ENCODE peak calls at places on chromosomes 6 and 20, in eight cellular contexts. U is heart right ventricle, D is fibroblast of the aortic adventitia, Y is HepG2, S is body of pancreas, L is BJ, V is kidney epithelial cell, F is epithelial cell of esophagus. A is an unnamed sample.

GRCh38 chr6:3723966-3724365 is 27.5 kb downstream of the PXDC1 start:
- DNase-seq in V (no peak), L (no peak), S (no peak), U (no peak), F (no peak), Y (no peak), D (no peak), A (no peak)

GRCh38 chr20:59013031-59013951 is 5.9 kb upstream of the TUBB1 start:
- DNase-seq in U (no peak), L (no peak), F (no peak), D (no peak), V (no peak), S (no peak), Y (no peak), A (no peak)

GRCh38 chr6:154012852-154013251 is 26.2 kb upstream of the OPRM1 start:
- DNase-seq in Y (no peak), U (no peak), L (no peak), S (no peak), V (no peak), F (peak; percentile 46), D (no peak), A (no peak)

GRCh38 chr6:30463651-30464618 is 25.4 kb upstream of the HLA-E start:
- DNase-seq in V (no peak), L (no peak), U (peak; percentile 42), Y (peak; percentile 23), S (peak; percentile 41), D (peak; percentile 19), F (peak; percentile 21), A (no peak)

GRCh38 chr6:129598244-129599187 is 111.5 kb downstream of the ARHGAP18 start:
- DNase-seq in Y (peak; percentile 67), U (no peak), D (peak; percentile 92), V (no peak), L (no peak), S (no peak), F (peak; percentile 75), A (peak; percentile 72)

GRCh38 chr6:138533667-138534066 is 34.4 kb upstream of the NHSL1 start:
- DNase-seq in U (no peak), V (no peak), L (no peak), Y (no peak), S (no peak), D (no peak), F (no peak), A (no peak)

GRCh38 chr6:127376685-127377084 is 33.3 kb upstream of the ECHDC1 start:
- DNase-seq in D (peak; percentile 14), F (no peak), L (no peak), Y (no peak), S (no peak), V (no peak), U (no peak), A (no peak)

GRCh38 chr6:134060491-134061106 is 8.2 kb upstream of the SLC2A12 start:
- DNase-seq in V (peak; percentile 64), Y (peak; percentile 57), U (no peak), D (peak; percentile 84), S (no peak), L (no peak), F (peak; percentile 75), A (no peak)

GRCh38 chr6:87277123-87277522 is 45.3 kb upstream of the SMIM8 start:
- DNase-seq in U (no peak), L (no peak), D (peak; percentile 10), V (no peak), F (peak; percentile 42), S (no peak), Y (peak; percentile 22), A (no peak)

GRCh38 chr20:44851545-44851944 is 34.0 kb upstream of the YWHAB start:
- DNase-seq in F (no peak), Y (no peak), V (no peak), L (no peak), S (no peak), D (no peak), U (no peak), A (no peak)

DNA sequence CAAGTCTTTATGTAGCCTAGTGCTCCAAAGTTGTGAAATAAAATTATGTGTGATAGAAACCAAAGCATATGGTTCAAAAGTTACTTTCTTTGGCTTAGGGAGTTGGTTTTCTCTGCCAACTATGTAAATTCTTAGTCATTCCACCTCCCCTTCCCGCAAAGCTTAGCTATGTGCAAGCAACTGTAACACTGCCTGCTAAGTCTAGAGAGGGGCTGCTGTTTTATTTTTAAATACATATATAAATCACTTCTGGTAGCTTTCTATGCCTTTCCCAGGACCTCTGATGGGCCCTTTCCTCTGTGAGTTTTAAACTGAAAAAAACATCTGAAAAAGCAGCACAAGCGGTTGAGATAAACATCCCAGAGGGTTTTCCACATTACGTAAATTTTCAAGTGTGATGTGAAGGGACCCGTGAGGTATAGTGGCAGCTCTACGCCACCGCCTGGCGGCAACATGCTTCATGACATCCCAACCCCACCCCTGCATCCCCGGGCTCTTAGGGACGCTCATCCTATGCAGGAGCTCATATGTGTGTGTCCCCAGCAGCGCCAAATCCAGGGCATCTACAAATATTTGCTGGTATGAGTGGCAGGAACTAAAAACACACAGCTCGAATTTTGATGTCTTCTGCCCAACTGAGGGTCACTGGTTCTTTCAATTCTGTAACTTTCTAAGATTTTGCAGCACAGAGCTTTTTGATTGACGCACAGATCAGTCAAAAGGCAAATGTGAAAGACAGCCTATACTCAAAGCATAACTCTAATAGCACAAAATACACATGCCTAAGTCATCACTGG is 12.8 kb downstream of the SAYSD1 start:
- DNase-seq in L (no peak), V (no peak), S (peak; percentile 74), Y (peak; percentile 43), F (peak; percentile 48), U (peak; percentile 23), D (peak; percentile 94), A (no peak)
- TF ChIP-seq CTCF in L (peak; percentile 43), V (peak; percentile 34), S (peak; percentile 54), Y (peak; percentile 70), F (peak; percentile 46), U (peak; percentile 31), D (peak; percentile 48), A (peak; percentile 47)

GRCh38 chr20:49032455-49032854 is 13.7 kb upstream of the CSE1L start:
- DNase-seq in D (no peak), F (no peak), U (no peak), L (no peak), V (no peak), S (no peak), Y (no peak), A (no peak)

GRCh38 chr20:49029203-49029602 is 16.9 kb upstream of the CSE1L start:
- DNase-seq in D (peak; percentile 76), L (no peak), Y (no peak), F (no peak), V (no peak), S (no peak), U (no peak), A (no peak)

GRCh38 chr20:49024220-49024619 is 21.9 kb upstream of the CSE1L start:
- DNase-seq in D (no peak), S (no peak), U (no peak), F (no peak), Y (no peak), L (no peak), V (no peak), A (no peak)

GRCh38 chr20:49030954-49031619 is 15.0 kb upstream of the CSE1L start:
- DNase-seq in V (no peak), L (no peak), F (no peak), U (no peak), Y (no peak), D (peak; percentile 63), S (no peak), A (no peak)

DNA sequence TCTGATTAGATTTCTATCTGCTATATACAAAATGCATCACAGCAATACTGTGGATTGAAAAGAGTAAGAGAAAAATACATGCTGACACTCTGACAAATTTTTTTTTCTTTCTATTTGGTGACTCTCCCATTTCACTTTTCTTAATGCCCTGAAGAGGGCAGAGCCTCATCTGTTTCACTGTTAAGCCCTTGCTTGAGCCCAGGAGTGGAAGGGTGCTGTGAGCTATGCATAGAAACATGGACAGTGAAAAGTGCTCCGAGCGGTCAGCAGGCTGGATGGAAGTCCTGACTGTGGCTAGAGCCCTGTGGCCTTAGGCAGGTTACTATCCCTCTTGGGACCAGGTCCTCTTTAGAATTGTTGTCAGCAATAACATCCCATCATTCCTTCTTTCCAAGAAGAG is 17.4 kb upstream of the CSE1L start:
- DNase-seq in V (no peak), S (no peak), L (no peak), F (peak; percentile 11), U (no peak), D (peak; percentile 58), Y (peak; percentile 58), A (no peak)
- TF ChIP-seq CTCF in V (peak; percentile 30), S (no peak), L (peak; percentile 51), F (peak; percentile 44), U (peak; percentile 25), D (peak; percentile 58), Y (peak; percentile 58), A (peak; percentile 33)

DNA sequence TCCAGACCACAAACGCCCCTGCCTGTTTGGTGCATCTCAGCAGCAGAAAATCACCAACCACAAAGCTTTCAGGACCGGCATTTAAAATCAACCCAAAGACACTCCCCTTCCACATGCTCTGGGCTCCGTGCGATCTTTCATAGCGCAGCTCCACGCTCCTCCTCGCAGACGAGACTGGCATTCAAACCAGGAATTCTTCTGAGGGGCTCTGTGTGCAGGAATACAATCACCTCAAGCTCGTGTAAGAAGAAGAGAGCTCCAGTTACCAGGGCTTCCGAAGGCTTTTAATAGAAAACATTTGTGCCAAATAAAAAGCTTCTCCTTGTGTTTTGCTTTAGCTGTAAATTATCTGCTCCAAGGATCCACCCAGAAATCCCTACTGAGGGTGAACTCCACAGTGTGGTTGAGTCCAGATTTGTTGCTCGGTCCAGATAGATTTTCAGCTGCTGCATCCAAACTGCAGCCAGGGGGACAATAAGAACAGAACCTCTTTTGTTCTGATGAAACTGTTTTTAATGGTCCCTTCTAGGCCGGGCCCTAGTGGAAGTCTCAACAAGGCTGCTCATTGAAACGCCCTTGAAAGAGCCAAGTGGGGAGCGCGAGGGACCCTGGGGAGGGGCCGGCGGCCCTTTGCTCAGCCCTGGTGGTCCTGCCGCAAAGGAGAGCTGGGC is 16.4 kb upstream of the BMP7 start:
- DNase-seq in F (no peak), V (no peak), L (no peak), S (no peak), D (no peak), U (no peak), Y (no peak), A (peak; percentile 30)
- TF ChIP-seq CTCF in F (no peak), V (no peak), L (no peak), S (no peak), D (no peak), U (no peak), Y (no peak), A (no peak)

DNA sequence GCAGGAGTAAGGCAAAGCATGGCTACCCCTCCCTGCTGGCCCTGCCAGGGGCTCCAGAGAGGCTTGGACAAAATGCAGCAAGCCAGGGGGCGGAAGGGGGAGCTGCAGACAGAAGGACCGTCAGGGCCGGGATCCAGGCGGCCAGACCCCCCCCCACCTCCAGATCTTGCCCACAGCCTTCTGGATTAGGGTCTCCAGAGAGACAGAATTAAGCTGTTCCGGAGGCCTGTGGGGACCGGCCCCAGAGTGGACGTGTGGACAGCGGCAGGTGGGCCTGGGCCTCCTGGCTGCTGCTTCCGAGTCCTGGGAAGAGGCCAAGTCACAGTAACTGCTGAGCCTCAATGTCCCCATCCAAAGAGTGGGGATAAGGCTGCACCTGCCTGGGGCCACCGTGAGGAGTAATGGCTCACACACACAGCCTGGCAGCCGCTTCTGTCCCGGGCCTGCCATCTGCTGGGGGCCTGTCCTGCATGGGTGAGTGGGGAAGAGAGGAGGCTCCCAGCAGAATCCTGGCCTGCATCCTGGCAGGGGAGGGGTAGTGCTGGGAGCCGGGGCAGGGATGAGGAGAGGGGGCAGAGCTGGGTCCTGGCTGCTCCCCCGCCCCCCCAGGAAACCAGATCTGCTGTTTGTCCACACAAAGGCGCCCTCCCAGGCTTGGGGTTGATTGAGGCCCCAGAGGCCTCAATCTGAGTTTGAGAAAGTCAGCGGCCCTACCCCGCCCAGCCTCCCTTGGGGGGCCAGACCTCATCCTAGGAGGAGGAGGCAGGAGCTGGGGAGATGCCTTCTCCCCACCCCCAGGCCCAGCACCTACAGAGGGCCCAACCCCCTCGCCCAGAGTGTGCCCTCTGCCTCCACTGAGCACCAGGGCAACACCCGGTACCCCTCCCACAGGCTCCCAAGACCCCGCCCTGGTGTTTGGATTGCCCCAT is 3.9 kb downstream of the LAMA5 start:
- DNase-seq in L (no peak), V (no peak), Y (no peak), S (no peak), F (no peak), D (no peak), U (peak; percentile 31), A (no peak)
- TF ChIP-seq CTCF in L (no peak), V (peak; percentile 12), Y (peak; percentile 14), S (peak; percentile 1), F (peak; percentile 19), D (no peak), U (peak; percentile 22), A (peak; percentile 4)